ENCODE peak calls at places on chromosomes 6 and 20, in four cellular contexts. A, Y, E and Z are unnamed samples. For H3K27me3, the result is how much of the 10 kb centered on the place peaks cover.

GRCh38 chr6:156988276-156989158 is 211.3 kb downstream of the ARID1B start:
- DNase-seq in A (no peak), Y (no peak), E (no peak), Z (no peak)

GRCh38 chr6:78781001-78781400 is 86.3 kb upstream of the IRAK1BP1 start:
- DNase-seq in A (no peak), Y (no peak), E (no peak), Z (no peak)

GRCh38 chr6:24125980-24126379 is at the start of gene NRSN1:
- DNase-seq in A (no peak), Y (peak), E (no peak), Z (no peak)

GRCh38 chr6:30378290-30378937 is 33.5 kb downstream of the RPP21 start:
- DNase-seq in A (no peak), Y (no peak), E (no peak), Z (no peak)

GRCh38 chr20:19300395-19300794 is 88.0 kb downstream of the SLC24A3 start:
- DNase-seq in A (no peak), Y (no peak), E (no peak), Z (no peak)

GRCh38 chr6:35260642-35261570 is 1.4 kb downstream of the ZNF76 start:
- DNase-seq in A (no peak), Y (no peak), E (no peak), Z (no peak)

GRCh38 chr6:162029873-162030576 is 697.5 kb downstream of the PRKN start:
- DNase-seq in A (no peak), Y (no peak), E (no peak), Z (no peak)

GRCh38 chr6:26743941-26744699 is 84.6 kb upstream of the ZNF322 start:
- DNase-seq in A (no peak), Y (no peak), E (no peak), Z (no peak)

GRCh38 chr6:109467696-109468095 is 12.1 kb upstream of the MICAL1 start:
- DNase-seq in A (no peak), Y (no peak), E (no peak), Z (no peak)

GRCh38 chr20:48739395-48740268 is 88.2 kb downstream of the PREX1 start:
- DNase-seq in A (no peak), Y (no peak), E (no peak), Z (peak)

GRCh38 chr6:117920493-117920845 is 13.4 kb downstream of the SLC35F1 start:
- DNase-seq in A (no peak), Y (no peak), E (no peak), Z (no peak)

GRCh38 chr6:169938262-169938701 is 186.9 kb downstream of the ERMARD start:
- DNase-seq in A (no peak), Y (no peak), E (no peak), Z (no peak)

GRCh38 chr6:15770347-15771143 is 107.7 kb upstream of the DTNBP1 start:
- DNase-seq in A (no peak), Y (no peak), E (no peak), Z (no peak)

GRCh38 chr6:88867841-88868558 is 95.4 kb downstream of the RNGTT start:
- DNase-seq in A (no peak), Y (no peak), E (no peak), Z (no peak)

GRCh38 chr6:22062807-22063408 is 233.9 kb downstream of the PRL start:
- DNase-seq in A (peak), Y (peak), E (peak), Z (peak)

GRCh38 chr20:46139243-46139889 is 21.3 kb downstream of the CD40 start:
- DNase-seq in A (no peak), Y (no peak), E (no peak), Z (no peak)
- H3K27me3 ChIP-seq in A (under half), Y (under half), E (under half), Z (under half)

GRCh38 chr20:57686931-57687652 is 22.7 kb downstream of the PMEPA1 start:
- DNase-seq in A (no peak), Y (no peak), E (no peak), Z (no peak)

GRCh38 chr20:57689745-57690481 is 19.9 kb downstream of the PMEPA1 start:
- DNase-seq in A (no peak), Y (no peak), E (no peak), Z (no peak)

GRCh38 chr20:57688864-57689263 is 21.0 kb downstream of the PMEPA1 start:
- DNase-seq in A (no peak), Y (no peak), E (no peak), Z (no peak)

GRCh38 chr20:57690525-57690924 is 19.3 kb downstream of the PMEPA1 start:
- DNase-seq in A (no peak), Y (no peak), E (no peak), Z (no peak)

DNA sequence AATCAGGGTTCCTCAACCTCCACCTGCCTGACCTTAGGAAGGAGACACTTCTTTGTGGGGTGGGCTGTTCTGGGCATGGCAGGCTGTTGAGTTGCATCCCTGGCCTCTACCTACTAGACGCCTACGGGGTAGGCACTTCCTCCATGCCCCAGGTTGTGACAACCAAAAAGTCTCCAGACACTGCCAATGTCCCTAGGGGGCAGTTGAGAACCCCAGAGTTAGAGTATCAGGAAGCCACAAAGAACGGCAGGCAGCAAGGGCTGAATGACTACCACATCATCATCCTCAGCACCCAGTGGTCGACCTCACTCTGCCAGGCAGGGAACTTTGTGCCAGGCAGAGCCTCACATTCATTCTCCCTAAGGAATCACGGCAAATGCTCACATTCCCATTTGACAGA is 21.5 kb downstream of the PMEPA1 start:
- DNase-seq in A (no peak), Y (no peak), E (no peak), Z (no peak)
- H3K27ac ChIP-seq in A (no peak), Y (no peak), E (no peak), Z (no peak)

GRCh38 chr6:28747083-28747630 is 176.6 kb downstream of the TRIM27 start:
- DNase-seq in A (no peak), Y (no peak), E (no peak), Z (no peak)

GRCh38 chr6:28743271-28743789 is 180.5 kb downstream of the TRIM27 start:
- DNase-seq in A (no peak), Y (no peak), E (no peak), Z (no peak)

GRCh38 chr6:28738396-28738765 is 185.4 kb downstream of the TRIM27 start:
- DNase-seq in A (no peak), Y (no peak), E (no peak), Z (no peak)

GRCh38 chr6:28741363-28741762 is 182.4 kb downstream of the TRIM27 start:
- DNase-seq in A (no peak), Y (no peak), E (no peak), Z (no peak)

GRCh38 chr6:28742668-28743270 is 181.0 kb downstream of the TRIM27 start:
- DNase-seq in A (no peak), Y (no peak), E (no peak), Z (no peak)
- H3K27me3 ChIP-seq in A (under half), Y (half or more), E (under half), Z (under half)

GRCh38 chr20:63178445-63178818 is 37.5 kb downstream of the YTHDF1 start:
- DNase-seq in A (no peak), Y (no peak), E (no peak), Z (no peak)

GRCh38 chr20:63177785-63178444 is 38.0 kb downstream of the YTHDF1 start:
- DNase-seq in A (no peak), Y (no peak), E (no peak), Z (peak)

GRCh38 chr20:63176448-63177133 is 39.3 kb downstream of the YTHDF1 start:
- DNase-seq in A (no peak), Y (no peak), E (no peak), Z (no peak)

GRCh38 chr20:63176035-63176434 is 39.9 kb downstream of the YTHDF1 start:
- DNase-seq in A (no peak), Y (no peak), E (no peak), Z (no peak)

DNA sequence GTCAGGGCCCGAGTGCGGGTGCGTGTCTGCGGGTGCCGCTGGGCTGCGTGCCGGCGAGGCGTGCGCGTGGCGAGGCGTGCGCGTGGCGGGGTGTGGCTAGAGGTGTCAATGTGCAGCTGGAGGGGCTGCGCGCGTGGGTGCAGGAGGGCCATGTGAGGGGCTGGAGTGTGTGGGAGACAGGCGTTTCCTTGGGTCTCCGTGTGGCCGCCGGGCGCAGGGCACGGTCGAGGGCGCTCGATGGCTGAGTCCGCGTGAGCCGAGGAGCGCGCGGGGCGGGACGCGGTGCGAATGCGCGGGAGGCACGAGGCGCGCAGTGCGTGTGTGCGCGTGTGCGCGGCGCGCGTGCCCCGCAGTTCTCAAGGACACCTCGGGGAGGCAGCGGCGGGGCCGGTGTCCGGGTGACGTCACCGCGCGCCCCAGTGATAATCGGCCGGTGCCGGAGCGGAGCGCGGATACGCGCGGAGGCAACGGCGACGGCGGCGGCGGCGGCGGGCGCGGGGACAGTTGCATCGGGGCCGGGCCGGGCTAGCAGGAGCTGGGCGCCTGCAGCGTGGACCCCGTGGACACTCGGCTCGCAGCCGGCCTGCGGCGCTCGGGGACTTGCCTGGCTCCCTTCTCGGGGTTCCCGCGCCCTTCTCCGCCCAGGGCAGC is 38.7 kb downstream of the YTHDF1 start:
- DNase-seq in A (no peak), Y (peak), E (no peak), Z (no peak)
- H3K27ac ChIP-seq in A (no peak), Y (peak), E (no peak), Z (no peak)

GRCh38 chr20:1685304-1686052 is 27.9 kb upstream of the SIRPG start:
- DNase-seq in A (no peak), Y (no peak), E (no peak), Z (no peak)
- H3K27me3 ChIP-seq in A (under half), Y (under half), E (under half), Z (under half)